ENCODE peak calls at places on chromosome 2, in four cellular contexts. One of them, this sample, is unnamed.

GRCh38 chr2:54546925-54547324 is 90.8 kb downstream of the SPTBN1 start:
- DNase-seq in IMR-90: no peak
- DNase-seq in mesendoderm: no peak
- DNase-seq in H1: no peak
- DNase-seq in this sample: no peak

GRCh38 chr2:64327510-64328414 is 126.2 kb upstream of the LGALSL start:
- DNase-seq in IMR-90: no peak
- DNase-seq in H1: no peak
- DNase-seq in mesendoderm: peak
- DNase-seq in this sample: peak

GRCh38 chr2:9089831-9090230 is 86.3 kb upstream of the MBOAT2 start:
- DNase-seq in H1: no peak
- DNase-seq in mesendoderm: no peak
- DNase-seq in IMR-90: no peak
- DNase-seq in this sample: no peak

GRCh38 chr2:4338345-4338744 is 635.0 kb downstream of the DCDC2C start:
- DNase-seq in H1: no peak
- DNase-seq in IMR-90: no peak
- DNase-seq in mesendoderm: no peak
- DNase-seq in this sample: no peak

GRCh38 chr2:173028671-173029070 is 47.0 kb upstream of the MAP3K20 start:
- DNase-seq in IMR-90: peak
- DNase-seq in mesendoderm: no peak
- DNase-seq in H1: no peak
- DNase-seq in this sample: no peak

GRCh38 chr2:158914731-158915130 is 53.7 kb upstream of the TANC1 start:
- DNase-seq in H1: no peak
- DNase-seq in IMR-90: no peak
- DNase-seq in mesendoderm: no peak
- DNase-seq in this sample: no peak

GRCh38 chr2:73985318-73986084 is 791 bp downstream of the TET3 start:
- DNase-seq in mesendoderm: no peak
- DNase-seq in H1: no peak
- DNase-seq in IMR-90: no peak
- DNase-seq in this sample: no peak

GRCh38 chr2:101127319-101128056 is 23.7 kb downstream of the TBC1D8 start:
- DNase-seq in IMR-90: no peak
- DNase-seq in mesendoderm: no peak
- DNase-seq in H1: no peak
- DNase-seq in this sample: no peak

GRCh38 chr2:234435836-234436481 is 60.9 kb downstream of the ARL4C start:
- DNase-seq in mesendoderm: peak
- DNase-seq in IMR-90: no peak
- DNase-seq in H1: no peak
- DNase-seq in this sample: no peak

GRCh38 chr2:15798716-15799431 is 141.5 kb upstream of the MYCN start:
- DNase-seq in IMR-90: no peak
- DNase-seq in mesendoderm: no peak
- DNase-seq in H1: no peak
- DNase-seq in this sample: no peak

GRCh38 chr2:52810460-52810859 is 957.1 kb upstream of the CHAC2 start:
- DNase-seq in mesendoderm: peak
- DNase-seq in IMR-90: peak
- DNase-seq in H1: no peak
- DNase-seq in this sample: peak

GRCh38 chr2:102803041-102803896 is 41.4 kb downstream of the TMEM182 start:
- DNase-seq in mesendoderm: no peak
- DNase-seq in IMR-90: no peak
- DNase-seq in H1: no peak
- DNase-seq in this sample: no peak

GRCh38 chr2:219254590-219255219 is 987 bp upstream of the TUBA4A start:
- DNase-seq in H1: no peak
- DNase-seq in mesendoderm: no peak
- DNase-seq in IMR-90: no peak
- DNase-seq in this sample: no peak

GRCh38 chr2:217835931-217836881 is 166.6 kb downstream of the TNS1 start:
- DNase-seq in H1: no peak
- DNase-seq in IMR-90: peak
- DNase-seq in mesendoderm: peak
- DNase-seq in this sample: peak

GRCh38 chr2:48483916-48484315 is 46.0 kb upstream of the STON1 start:
- DNase-seq in IMR-90: peak
- DNase-seq in mesendoderm: no peak
- DNase-seq in H1: no peak
- DNase-seq in this sample: no peak

GRCh38 chr2:204317640-204318039 is 227.6 kb upstream of the PARD3B start:
- DNase-seq in IMR-90: no peak
- DNase-seq in mesendoderm: no peak
- DNase-seq in H1: no peak
- DNase-seq in this sample: no peak

GRCh38 chr2:69668598-69668997 is 25.1 kb upstream of the AAK1 start:
- DNase-seq in IMR-90: peak
- DNase-seq in H1: no peak
- DNase-seq in mesendoderm: no peak
- DNase-seq in this sample: no peak

GRCh38 chr2:207283356-207283755 is 117.6 kb upstream of the KLF7 start:
- DNase-seq in H1: no peak
- DNase-seq in mesendoderm: peak
- DNase-seq in IMR-90: no peak
- DNase-seq in this sample: no peak

GRCh38 chr2:64770781-64771334 is 117.1 kb upstream of the SERTAD2 start:
- DNase-seq in H1: no peak
- DNase-seq in mesendoderm: peak
- DNase-seq in IMR-90: peak
- DNase-seq in this sample: no peak

GRCh38 chr2:36562973-36563532 is 34.9 kb downstream of the FEZ2 start:
- DNase-seq in IMR-90: peak
- DNase-seq in H1: no peak
- DNase-seq in mesendoderm: peak
- DNase-seq in this sample: no peak

GRCh38 chr2:150491943-150492342 is 4.5 kb upstream of the RND3 start:
- DNase-seq in IMR-90: peak
- DNase-seq in H1: no peak
- DNase-seq in mesendoderm: no peak
- DNase-seq in this sample: no peak

GRCh38 chr2:143870696-143871095 is 649.2 kb downstream of the ZEB2 start:
- DNase-seq in mesendoderm: no peak
- DNase-seq in H1: no peak
- DNase-seq in IMR-90: no peak
- DNase-seq in this sample: no peak

GRCh38 chr2:101972621-101973434 is 18.9 kb upstream of the IL1R2 start:
- DNase-seq in IMR-90: peak
- DNase-seq in H1: no peak
- DNase-seq in mesendoderm: peak
- DNase-seq in this sample: no peak

GRCh38 chr2:55763721-55764120 is 70.1 kb upstream of the PNPT1 start:
- DNase-seq in mesendoderm: no peak
- DNase-seq in IMR-90: no peak
- DNase-seq in H1: no peak
- DNase-seq in this sample: no peak

GRCh38 chr2:67008114-67008513 is 389.0 kb upstream of the ETAA1 start:
- DNase-seq in mesendoderm: no peak
- DNase-seq in IMR-90: no peak
- DNase-seq in H1: no peak
- DNase-seq in this sample: no peak

GRCh38 chr2:47015206-47015605 is 99.6 kb upstream of the MCFD2 start:
- DNase-seq in IMR-90: no peak
- DNase-seq in mesendoderm: peak
- DNase-seq in H1: no peak
- DNase-seq in this sample: no peak

GRCh38 chr2:99035920-99036319 is 99.9 kb upstream of the CRACDL start:
- DNase-seq in mesendoderm: no peak
- DNase-seq in H1: no peak
- DNase-seq in IMR-90: no peak
- DNase-seq in this sample: no peak

DNA sequence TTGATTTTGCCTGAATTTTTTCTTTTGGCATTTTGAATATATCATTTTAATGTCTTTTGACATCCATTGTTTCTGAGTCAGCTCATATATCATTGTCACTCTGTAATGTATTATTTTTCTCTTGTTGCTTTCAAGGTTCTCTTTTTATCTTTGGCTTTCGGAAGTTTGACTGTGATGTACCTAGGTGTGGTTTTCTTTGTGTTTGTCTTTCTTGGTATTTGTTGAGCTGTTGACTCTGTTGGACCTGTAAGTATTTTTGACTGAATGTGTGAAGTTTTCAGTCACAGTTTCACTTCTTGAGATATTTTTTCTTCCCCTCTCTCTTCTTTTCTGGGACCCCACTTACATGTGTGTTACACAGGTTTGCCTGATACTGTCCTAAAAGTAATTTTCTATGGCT is 24.9 kb upstream of the DRC1 start:
- DNase-seq in mesendoderm: no peak
- DNase-seq in H1: no peak
- DNase-seq in IMR-90: no peak
- DNase-seq in this sample: no peak
- H4K5ac ChIP-seq in mesendoderm: no peak
- H4K5ac ChIP-seq in H1: no peak
- H4K5ac ChIP-seq in IMR-90: no peak
- H4K5ac ChIP-seq in this sample: no peak

GRCh38 chr2:128506127-128506526 is 187.5 kb upstream of the HS6ST1 start:
- DNase-seq in IMR-90: no peak
- DNase-seq in H1: no peak
- DNase-seq in mesendoderm: no peak
- DNase-seq in this sample: no peak

GRCh38 chr2:128502638-128503246 is 184.1 kb upstream of the HS6ST1 start:
- DNase-seq in IMR-90: no peak
- DNase-seq in mesendoderm: no peak
- DNase-seq in H1: no peak
- DNase-seq in this sample: no peak

GRCh38 chr2:128503358-128504241 is 184.9 kb upstream of the HS6ST1 start:
- DNase-seq in H1: no peak
- DNase-seq in IMR-90: no peak
- DNase-seq in mesendoderm: no peak
- DNase-seq in this sample: no peak

GRCh38 chr2:128505150-128505490 is 186.5 kb upstream of the HS6ST1 start:
- DNase-seq in H1: no peak
- DNase-seq in mesendoderm: no peak
- DNase-seq in IMR-90: no peak
- DNase-seq in this sample: no peak

DNA sequence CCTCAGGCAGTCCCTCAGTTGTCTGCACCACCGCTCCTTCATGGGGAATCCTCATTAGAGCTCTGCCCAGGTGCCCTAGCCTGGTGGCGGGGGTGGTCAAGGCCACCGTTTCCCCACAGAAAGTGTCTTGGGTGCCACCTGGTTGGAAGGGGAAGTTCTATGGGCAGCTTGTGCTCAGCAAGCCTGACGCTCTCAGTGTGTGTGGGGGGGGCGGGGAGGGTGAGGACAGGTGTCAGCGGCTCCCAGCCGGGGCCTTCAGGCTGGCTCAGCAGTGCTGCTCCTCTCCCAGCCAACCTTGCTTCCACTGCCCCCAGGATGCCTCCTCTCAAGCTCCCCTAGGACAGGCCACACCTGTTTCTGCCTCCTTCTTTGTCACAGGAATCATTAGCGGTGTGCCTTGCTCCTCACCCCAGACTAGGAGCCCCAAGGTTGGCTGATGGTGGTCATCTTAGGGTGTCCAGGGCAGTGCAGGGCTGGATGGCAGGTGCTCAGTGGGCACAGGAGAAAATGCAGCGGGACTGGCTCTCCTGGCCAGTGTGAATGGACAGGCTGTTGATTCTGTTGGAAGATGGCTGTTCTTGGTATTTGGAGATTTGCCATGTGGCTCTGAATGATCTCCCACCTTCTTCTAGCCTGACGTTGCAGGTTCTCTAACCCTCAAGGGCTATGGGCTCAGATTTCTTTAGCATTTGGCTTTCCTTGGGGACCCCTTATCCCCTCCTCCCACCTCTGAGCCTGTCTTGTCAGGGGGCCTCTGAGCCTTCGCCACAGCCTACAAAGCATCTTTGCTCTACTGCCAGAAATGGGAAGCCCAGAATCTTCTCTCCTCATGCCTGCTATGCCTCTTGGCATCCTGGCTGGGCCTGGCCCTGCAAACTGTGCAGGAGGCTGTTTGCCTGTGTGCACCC is 185.8 kb upstream of the HS6ST1 start:
- DNase-seq in H1: no peak
- DNase-seq in IMR-90: no peak
- DNase-seq in mesendoderm: no peak
- DNase-seq in this sample: peak
- H4K5ac ChIP-seq in H1: no peak
- H4K5ac ChIP-seq in IMR-90: no peak
- H4K5ac ChIP-seq in mesendoderm: no peak
- H4K5ac ChIP-seq in this sample: no peak

DNA sequence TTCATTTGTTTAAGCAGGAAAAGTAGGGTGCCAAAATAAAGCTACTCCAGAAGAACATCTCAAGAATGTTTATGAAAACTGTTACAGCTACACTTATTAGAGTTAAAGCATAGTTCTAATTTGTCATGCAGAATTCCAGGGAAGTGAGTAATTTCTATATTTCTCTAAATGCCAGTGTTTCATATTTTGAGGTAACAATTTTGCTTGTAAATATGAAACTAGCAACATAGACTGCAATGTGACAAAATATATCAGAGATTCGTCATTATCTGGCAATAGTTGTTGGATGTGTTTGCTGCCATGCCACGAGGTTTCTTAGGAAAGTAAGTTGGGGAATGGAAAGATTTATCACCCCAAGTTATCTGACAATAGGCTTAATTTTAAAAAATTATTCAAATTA is 424.1 kb upstream of the ZEB2 start:
- DNase-seq in H1: no peak
- DNase-seq in mesendoderm: no peak
- DNase-seq in IMR-90: peak
- DNase-seq in this sample: no peak
- H4K5ac ChIP-seq in H1: no peak
- H4K5ac ChIP-seq in mesendoderm: no peak
- H4K5ac ChIP-seq in IMR-90: no peak
- H4K5ac ChIP-seq in this sample: no peak

GRCh38 chr2:126880825-126881224 is 17.9 kb upstream of the TEX51 start:
- DNase-seq in H1: no peak
- DNase-seq in IMR-90: no peak
- DNase-seq in mesendoderm: no peak
- DNase-seq in this sample: no peak

GRCh38 chr2:126877861-126878565 is 20.7 kb upstream of the TEX51 start:
- DNase-seq in H1: no peak
- DNase-seq in IMR-90: no peak
- DNase-seq in mesendoderm: no peak
- DNase-seq in this sample: no peak

GRCh38 chr2:126880262-126880800 is 18.4 kb upstream of the TEX51 start:
- DNase-seq in mesendoderm: no peak
- DNase-seq in H1: no peak
- DNase-seq in IMR-90: no peak
- DNase-seq in this sample: peak

GRCh38 chr2:126878601-126879000 is 20.1 kb upstream of the TEX51 start:
- DNase-seq in IMR-90: no peak
- DNase-seq in mesendoderm: no peak
- DNase-seq in H1: no peak
- DNase-seq in this sample: peak

GRCh38 chr2:126879348-126880261 is 19.1 kb upstream of the TEX51 start:
- DNase-seq in H1: no peak
- DNase-seq in IMR-90: no peak
- DNase-seq in mesendoderm: no peak
- DNase-seq in this sample: peak
- H4K5ac ChIP-seq in H1: no peak
- H4K5ac ChIP-seq in IMR-90: no peak
- H4K5ac ChIP-seq in mesendoderm: no peak
- H4K5ac ChIP-seq in this sample: no peak